ENCODE peak calls at places on chromosomes 2 and 18, in five cellular contexts. W is Peyer's patch, B is right atrium auricular region, C is IMR-90, U is trophoblast cell. F is an unnamed sample. For H3K36me3, the result is how much of the 10 kb centered on the place peaks cover.

GRCh38 chr2:241975593-241976284 is 106.2 kb downstream of the RTP5 start:
- DNase-seq in W (peak), B (no peak), C (no peak), U (no peak), F (no peak)

GRCh38 chr18:10101293-10101701 is 187.5 kb downstream of the VAPA start:
- DNase-seq in W (no peak), B (no peak), C (no peak), U (no peak), F (no peak)

GRCh38 chr2:30511122-30512083 is 64.4 kb downstream of the LCLAT1 start:
- DNase-seq in W (peak), B (peak), C (peak), U (no peak), F (no peak)

GRCh38 chr2:74944987-74945782 is 13.3 kb upstream of the POLE4 start:
- DNase-seq in W (no peak), B (no peak), C (peak), U (no peak), F (no peak)

GRCh38 chr2:5368263-5368662 is 323.9 kb upstream of the SOX11 start:
- DNase-seq in W (no peak), B (no peak), C (no peak), U (no peak), F (no peak)

GRCh38 chr2:69789762-69790600 is 39.5 kb upstream of the GMCL1 start:
- DNase-seq in W (no peak), B (no peak), C (peak), U (no peak), F (no peak)

GRCh38 chr18:25279556-25279955 is 72.4 kb downstream of the ZNF521 start:
- DNase-seq in W (no peak), B (no peak), C (peak), U (no peak), F (no peak)

GRCh38 chr2:219908538-219908937 is 281.1 kb downstream of the SLC4A3 start:
- DNase-seq in W (no peak), B (no peak), C (no peak), U (no peak), F (no peak)

GRCh38 chr2:72669121-72669520 is 156.7 kb downstream of the EXOC6B start:
- DNase-seq in W (no peak), B (no peak), C (peak), U (no peak), F (no peak)

GRCh38 chr2:57886196-57886786 is 160.3 kb upstream of the VRK2 start:
- DNase-seq in W (no peak), B (no peak), C (no peak), U (no peak), F (no peak)

GRCh38 chr18:79888016-79888415 is 63.4 kb downstream of the SLC66A2 start:
- DNase-seq in W (no peak), B (no peak), C (no peak), U (no peak), F (no peak)

GRCh38 chr2:73177645-73178255 is 24.6 kb upstream of the NOTO start:
- DNase-seq in W (no peak), B (no peak), C (no peak), U (no peak), F (no peak)

GRCh38 chr2:225103737-225104141 is 61.5 kb upstream of the DOCK10 start:
- DNase-seq in W (no peak), B (no peak), C (peak), U (no peak), F (no peak)

GRCh38 chr2:73004889-73005596 is 66.5 kb downstream of the SFXN5 start:
- DNase-seq in W (peak), B (peak), C (no peak), U (peak), F (no peak)

GRCh38 chr2:143034292-143035074 is 94.7 kb upstream of the ARHGAP15 start:
- DNase-seq in W (peak), B (no peak), C (peak), U (peak), F (peak)

GRCh38 chr2:187552959-187553681 is 1.1 kb downstream of the TFPI start:
- DNase-seq in W (no peak), B (no peak), C (peak), U (peak), F (no peak)

GRCh38 chr2:191382801-191383200 is 137.6 kb downstream of the MYO1B start:
- DNase-seq in W (peak), B (no peak), C (peak), U (peak), F (peak)

GRCh38 chr2:203585541-203585940 is 50.4 kb upstream of the RAPH1 start:
- DNase-seq in W (no peak), B (no peak), C (no peak), U (no peak), F (no peak)

GRCh38 chr2:54767921-54768320 is 44.5 kb downstream of the EML6 start:
- DNase-seq in W (no peak), B (no peak), C (peak), U (no peak), F (no peak)

GRCh38 chr2:151395509-151396374 is 14.0 kb upstream of the RIF1 start:
- DNase-seq in W (no peak), B (no peak), C (no peak), U (no peak), F (no peak)

GRCh38 chr2:120499784-120500495 is 154.0 kb downstream of the INHBB start:
- DNase-seq in W (no peak), B (no peak), C (no peak), U (no peak), F (no peak)

GRCh38 chr2:39780825-39781600 is 2.0 kb upstream of the THUMPD2 start:
- DNase-seq in W (no peak), B (no peak), C (no peak), U (no peak), F (no peak)

GRCh38 chr2:234304945-234305344 is 191.9 kb downstream of the ARL4C start:
- DNase-seq in W (no peak), B (no peak), C (peak), U (peak), F (no peak)

GRCh38 chr18:52337286-52337685 is 2.7 kb upstream of the DCC start:
- DNase-seq in W (no peak), B (no peak), C (peak), U (no peak), F (no peak)

GRCh38 chr18:47754311-47755101 is 176.0 kb downstream of the SMAD2 start:
- DNase-seq in W (peak), B (peak), C (no peak), U (peak), F (no peak)

GRCh38 chr18:74064510-74064909 is 83.1 kb downstream of the FBXO15 start:
- DNase-seq in W (peak), B (no peak), C (peak), U (no peak), F (no peak)

GRCh38 chr2:129975016-129975774 is 4.3 kb upstream of the RAB6C start:
- DNase-seq in W (no peak), B (no peak), C (no peak), U (no peak), F (no peak)

GRCh38 chr2:233942731-233943130 is 25.6 kb downstream of the TRPM8 start:
- DNase-seq in W (no peak), B (no peak), C (no peak), U (no peak), F (no peak)

GRCh38 chr2:69083126-69083733 is 70.3 kb downstream of the ANTXR1 start:
- DNase-seq in W (no peak), B (no peak), C (peak), U (no peak), F (no peak)

GRCh38 chr2:203656522-203657287 is 49.7 kb upstream of the CD28 start:
- DNase-seq in W (peak), B (peak), C (peak), U (peak), F (no peak)

GRCh38 chr2:215363039-215363438 is 51.2 kb downstream of the ATIC start:
- DNase-seq in W (no peak), B (no peak), C (peak), U (no peak), F (no peak)

DNA sequence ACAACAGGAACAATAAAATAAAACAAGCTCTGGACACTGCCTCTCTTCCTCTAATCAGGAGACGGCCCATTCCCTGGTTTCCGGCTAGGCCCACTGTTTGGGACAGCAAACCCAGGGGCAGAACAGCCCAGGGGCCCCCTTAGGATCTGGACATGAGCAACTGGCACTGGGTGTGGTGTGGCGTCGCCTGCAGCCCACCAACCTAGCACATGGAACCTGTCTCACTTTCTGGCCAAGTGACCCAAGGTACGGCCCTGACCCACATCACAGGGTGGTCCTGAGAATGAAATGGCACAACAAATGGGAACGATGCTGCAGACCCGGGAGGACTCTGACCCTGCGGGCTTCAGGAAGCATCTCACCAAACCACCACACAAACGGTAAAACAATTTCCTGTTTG is 24.8 kb downstream of the FAM178B start:
- DNase-seq in W (no peak), B (no peak), C (no peak), U (no peak), F (no peak)
- H3K36me3 ChIP-seq in W (under half), B (under half), C (under half), U (under half), F (under half)

GRCh38 chr2:19933351-19933981 is 31.7 kb upstream of the TTC32 start:
- DNase-seq in W (no peak), B (no peak), C (peak), U (peak), F (no peak)
- H3K36me3 ChIP-seq in W (under half), B (under half), C (under half), U (under half), F (under half)

GRCh38 chr2:101841679-101842327 is 144.3 kb downstream of the MAP4K4 start:
- DNase-seq in W (no peak), B (no peak), C (no peak), U (no peak), F (no peak)
- H3K36me3 ChIP-seq in W (half or more), B (half or more), C (under half), U (under half), F (under half)

GRCh38 chr2:229868794-229869193 is 53.0 kb downstream of the TRIP12 start:
- DNase-seq in W (no peak), B (no peak), C (peak), U (no peak), F (no peak)
- H3K36me3 ChIP-seq in W (under half), B (under half), C (under half), U (under half), F (under half)

GRCh38 chr2:105358593-105358992 is 21.3 kb downstream of the C2orf49 start:
- DNase-seq in W (no peak), B (no peak), C (no peak), U (no peak), F (no peak)

GRCh38 chr2:105365176-105365575 is 27.8 kb downstream of the C2orf49 start:
- DNase-seq in W (no peak), B (no peak), C (no peak), U (no peak), F (no peak)

GRCh38 chr2:105364436-105365139 is 27.2 kb downstream of the C2orf49 start:
- DNase-seq in W (no peak), B (no peak), C (no peak), U (no peak), F (no peak)

GRCh38 chr2:105363192-105363591 is 25.9 kb downstream of the C2orf49 start:
- DNase-seq in W (no peak), B (no peak), C (no peak), U (no peak), F (no peak)

GRCh38 chr2:105361132-105361889 is 24.0 kb downstream of the C2orf49 start:
- DNase-seq in W (no peak), B (no peak), C (no peak), U (no peak), F (no peak)
- H3K36me3 ChIP-seq in W (half or more), B (half or more), C (half or more), U (under half), F (under half)

DNA sequence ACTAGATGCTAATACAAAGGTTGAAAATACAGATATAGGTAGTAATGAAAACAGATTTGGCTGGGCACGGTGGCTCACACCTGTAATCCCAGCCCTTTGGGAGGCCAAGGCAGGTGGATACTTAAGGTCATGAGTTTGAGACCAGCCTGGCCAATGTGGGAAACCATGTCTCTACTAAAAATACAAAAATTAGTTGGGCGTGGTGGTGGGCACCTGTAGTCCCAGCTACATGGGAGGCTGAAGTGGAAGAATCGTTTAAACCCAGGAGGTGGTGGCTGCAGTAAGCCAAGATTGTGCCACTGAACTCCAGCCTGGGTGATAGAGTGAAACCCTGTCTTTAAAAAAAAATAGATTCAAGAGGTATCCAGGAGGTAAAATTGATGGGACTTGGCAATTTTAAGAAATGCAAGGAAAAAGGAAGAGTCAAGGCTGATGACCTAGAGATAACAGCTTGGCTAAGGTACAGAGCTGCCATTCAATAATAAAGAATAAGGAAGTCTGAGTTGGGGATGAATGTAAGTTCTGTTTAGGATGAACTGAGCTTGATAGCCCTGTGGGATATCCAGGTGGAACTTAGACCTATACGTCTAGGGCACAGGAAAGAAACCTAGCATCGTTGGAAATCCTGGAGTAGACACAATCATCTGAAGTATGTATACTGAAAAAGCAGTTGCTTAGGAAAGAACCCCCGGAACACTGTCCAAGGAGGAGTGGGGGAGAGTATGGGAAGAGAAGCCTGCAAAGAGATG is 9.1 kb downstream of the MAT2A start:
- DNase-seq in W (no peak), B (no peak), C (peak), U (no peak), F (no peak)
- H3K36me3 ChIP-seq in W (half or more), B (half or more), C (under half), U (under half), F (under half)

GRCh38 chr2:38743672-38744398 is 7.3 kb downstream of the SRSF7 start:
- DNase-seq in W (no peak), B (no peak), C (no peak), U (no peak), F (no peak)

GRCh38 chr2:38741542-38741852 is 9.7 kb downstream of the SRSF7 start:
- DNase-seq in W (no peak), B (no peak), C (no peak), U (no peak), F (peak)

GRCh38 chr2:38740851-38741541 is 10.2 kb downstream of the SRSF7 start:
- DNase-seq in W (no peak), B (peak), C (peak), U (no peak), F (no peak)

GRCh38 chr2:38744399-38744780 is 6.8 kb downstream of the SRSF7 start:
- DNase-seq in W (no peak), B (no peak), C (no peak), U (no peak), F (no peak)

GRCh38 chr2:38742797-38743559 is 8.2 kb downstream of the SRSF7 start:
- DNase-seq in W (no peak), B (no peak), C (no peak), U (peak), F (peak)
- H3K36me3 ChIP-seq in W (under half), B (half or more), C (under half), U (under half), F (under half)

GRCh38 chr2:99377879-99378278 is 40.7 kb downstream of the EIF5B start:
- DNase-seq in W (no peak), B (no peak), C (no peak), U (no peak), F (no peak)
- H3K36me3 ChIP-seq in W (half or more), B (half or more), C (under half), U (under half), F (under half)

DNA sequence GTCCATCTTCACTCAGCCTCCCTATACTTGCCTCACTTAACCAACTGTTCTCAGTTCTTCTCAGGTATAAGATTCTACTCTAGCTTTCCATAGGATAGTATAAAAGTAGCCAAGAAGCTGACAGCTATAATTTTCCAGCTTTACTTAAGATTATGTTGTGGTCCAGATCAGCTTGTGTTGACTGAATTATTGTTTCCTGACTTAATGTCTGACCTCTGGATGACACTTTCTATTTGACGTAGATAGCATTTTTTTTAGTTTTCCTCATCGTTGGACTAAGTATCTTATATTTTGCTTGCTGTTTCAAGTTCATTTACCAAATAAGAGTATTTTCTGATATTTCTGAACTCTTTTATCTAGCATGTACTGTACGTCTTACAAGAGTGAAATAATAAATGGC is 1272.5 kb upstream of the CDH2 start:
- DNase-seq in W (no peak), B (no peak), C (peak), U (no peak), F (no peak)
- H3K36me3 ChIP-seq in W (under half), B (under half), C (under half), U (under half), F (under half)